ENCODE peak calls at places on chromosomes 1 and 21, in ten cellular contexts. P is mammary epithelial cell; W is body of pancreas; M is tibial artery; B is ascending aorta; G is CD8-positive, alpha-beta memory T cell; V is mucosa of descending colon; K is left ventricle myocardium inferior; U is A549; A is heart left ventricle. F is an unnamed sample. For H3K9me3, the result is how much of the 10 kb centered on the place peaks cover.

GRCh38 chr1:75208862-75209261 is 74.7 kb downstream of the LHX8 start:
- DNase-seq in B (no peak), K (no peak), V (no peak), U (no peak), M (no peak), P (no peak), A (no peak), G (no peak), W (no peak), F (no peak)

GRCh38 chr1:176601358-176601757 is 138.4 kb downstream of the PAPPA2 start:
- DNase-seq in P (no peak), A (no peak), K (no peak), M (no peak), V (no peak), W (no peak), U (no peak), B (no peak), G (no peak), F (no peak)

GRCh38 chr1:100455478-100456072 is 82.4 kb upstream of the GPR88 start:
- DNase-seq in G (no peak), M (no peak), A (no peak), P (no peak), U (no peak), V (no peak), K (no peak), W (no peak), B (no peak), F (no peak)

GRCh38 chr1:27563407-27564263 is 40.3 kb downstream of the AHDC1 start:
- DNase-seq in M (peak), B (peak), U (peak), V (peak), W (peak), G (no peak), K (peak), A (peak), P (no peak), F (no peak)

GRCh38 chr21:33383056-33383888 is 19.9 kb upstream of the IFNGR2 start:
- DNase-seq in A (peak), M (peak), G (peak), U (peak), K (peak), P (peak), V (peak), B (peak), W (peak), F (peak)

GRCh38 chr1:155977607-155978324 is 581 bp downstream of the ARHGEF2 start:
- DNase-seq in U (peak), A (peak), M (peak), G (peak), K (peak), B (peak), V (peak), P (peak), W (peak), F (no peak)

GRCh38 chr1:220076861-220077762 is 12.5 kb downstream of the BPNT1 start:
- DNase-seq in U (no peak), B (no peak), P (no peak), K (no peak), V (no peak), A (no peak), M (no peak), W (no peak), G (no peak), F (no peak)

GRCh38 chr1:178488393-178488792 is 8.4 kb downstream of the CLEC20A start:
- DNase-seq in U (no peak), A (no peak), M (no peak), W (no peak), K (no peak), V (no peak), P (no peak), G (no peak), B (no peak), F (no peak)

GRCh38 chr1:204479387-204480136 is 15.0 kb downstream of the PIK3C2B start:
- DNase-seq in P (peak), A (no peak), G (no peak), K (no peak), B (no peak), V (peak), U (no peak), M (no peak), W (peak), F (no peak)

GRCh38 chr1:41889506-41890414 is 29.0 kb downstream of the HIVEP3 start:
- DNase-seq in P (no peak), U (no peak), G (no peak), B (no peak), A (no peak), W (no peak), K (no peak), M (no peak), V (no peak), F (no peak)

GRCh38 chr1:87331319-87332269 is 2.9 kb downstream of the LMO4 start:
- DNase-seq in M (peak), V (peak), U (peak), A (peak), G (peak), W (peak), B (peak), P (peak), K (peak), F (peak)

GRCh38 chr1:221839794-221840395 is 98.0 kb upstream of the DUSP10 start:
- DNase-seq in K (peak), A (peak), G (peak), P (peak), V (peak), B (peak), W (peak), M (peak), U (peak), F (no peak)

GRCh38 chr1:50977575-50978143 is 7.6 kb downstream of the CDKN2C start:
- DNase-seq in P (peak), K (peak), B (peak), A (peak), V (peak), M (peak), W (peak), G (peak), U (peak), F (no peak)

GRCh38 chr1:178052650-178053461 is 41.0 kb upstream of the RASAL2 start:
- DNase-seq in G (no peak), U (peak), M (no peak), P (no peak), W (no peak), K (no peak), A (no peak), V (peak), B (no peak), F (no peak)

GRCh38 chr1:70945266-70945665 is 102.3 kb downstream of the PTGER3 start:
- DNase-seq in M (no peak), V (no peak), G (no peak), B (no peak), P (no peak), U (no peak), A (no peak), K (no peak), W (no peak), F (no peak)

GRCh38 chr1:11731719-11732283 is 4.1 kb upstream of the AGTRAP start:
- DNase-seq in V (peak), M (peak), A (peak), P (peak), B (peak), W (peak), G (no peak), U (no peak), K (peak), F (no peak)

GRCh38 chr1:205066221-205066818 is 17.9 kb downstream of the TMEM81 start:
- DNase-seq in V (peak), W (no peak), A (no peak), G (no peak), M (peak), U (no peak), P (no peak), K (no peak), B (no peak), F (no peak)

GRCh38 chr21:38322551-38322950 is 65.8 kb downstream of the KCNJ15 start:
- DNase-seq in U (no peak), B (no peak), V (no peak), P (peak), W (no peak), M (no peak), G (no peak), K (no peak), A (no peak), F (no peak)

GRCh38 chr1:222979561-222979960 is 163.5 kb downstream of the TLR5 start:
- DNase-seq in K (no peak), W (no peak), P (no peak), V (no peak), U (no peak), G (no peak), B (no peak), A (no peak), M (no peak), F (no peak)

GRCh38 chr1:67570473-67571143 is 114.4 kb upstream of the GADD45A start:
- DNase-seq in M (no peak), W (peak), B (no peak), K (no peak), P (peak), V (no peak), A (no peak), U (peak), G (no peak), F (no peak)

GRCh38 chr1:2494323-2494693 is 18.2 kb downstream of the PLCH2 start:
- DNase-seq in M (no peak), A (no peak), U (peak), G (no peak), B (no peak), W (no peak), V (peak), P (peak), K (no peak), F (no peak)

GRCh38 chr21:39451332-39452206 is at the start of gene SH3BGR:
- DNase-seq in W (peak), B (peak), P (peak), A (peak), K (peak), V (no peak), G (no peak), M (peak), U (no peak), F (no peak)

GRCh38 chr1:239930646-239931262 is 160.9 kb upstream of the FMN2 start:
- DNase-seq in V (no peak), U (no peak), G (no peak), K (no peak), A (no peak), P (no peak), W (no peak), B (no peak), M (no peak), F (no peak)

GRCh38 chr1:41560496-41560895 is 76.0 kb upstream of the EDN2 start:
- DNase-seq in U (no peak), K (no peak), A (peak), P (no peak), M (peak), G (no peak), V (no peak), B (peak), W (no peak), F (no peak)

GRCh38 chr1:110554871-110555801 is 36.2 kb upstream of the KCNA10 start:
- DNase-seq in A (peak), K (peak), W (peak), U (peak), M (peak), V (peak), B (peak), G (peak), P (no peak), F (peak)

GRCh38 chr1:240245629-240246020 is 153.9 kb downstream of the FMN2 start:
- DNase-seq in G (no peak), W (no peak), U (no peak), B (no peak), A (no peak), P (no peak), M (no peak), K (no peak), V (no peak), F (no peak)

GRCh38 chr1:1143636-1144035 is 27.7 kb upstream of the C1orf159 start:
- DNase-seq in W (no peak), G (no peak), A (no peak), U (no peak), K (no peak), M (no peak), P (no peak), V (peak), B (no peak), F (no peak)

DNA sequence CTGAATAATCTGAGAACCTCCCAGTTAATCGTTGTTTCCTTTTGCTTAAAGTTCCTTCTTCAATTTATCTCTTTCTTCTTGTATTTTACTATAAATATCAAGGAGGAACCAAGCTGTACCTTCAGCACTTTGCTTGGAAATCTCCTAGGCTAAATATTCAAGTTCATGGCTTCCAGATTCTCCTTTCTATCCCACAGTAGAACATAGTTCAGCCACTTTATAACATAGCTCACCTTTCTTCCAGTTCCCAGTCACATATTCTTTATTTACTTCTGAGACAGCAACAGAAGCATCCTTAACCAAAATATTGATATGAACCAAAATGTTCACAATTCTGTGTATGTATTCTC is 11.0 kb downstream of the ZMYM4 start:
- DNase-seq in M (no peak), B (no peak), A (no peak), G (no peak), U (no peak), W (no peak), K (no peak), V (no peak), P (no peak), F (no peak)
- H3K9me3 ChIP-seq in M (under half), B (under half), A (under half), G (under half), U (under half), W (under half), K (under half), V (under half), P (under half), F (under half)

GRCh38 chr1:4786061-4786460 is 131.7 kb downstream of the AJAP1 start:
- DNase-seq in G (no peak), U (no peak), A (no peak), P (no peak), M (peak), K (no peak), B (no peak), W (no peak), V (no peak), F (no peak)
- H3K9me3 ChIP-seq in G (under half), U (under half), A (under half), P (under half), M (under half), K (under half), B (under half), W (under half), V (under half), F (under half)

GRCh38 chr1:35519432-35519831 is 37.8 kb downstream of the KIAA0319L start:
- DNase-seq in A (no peak), P (no peak), M (no peak), G (no peak), K (no peak), V (no peak), B (no peak), W (no peak), U (no peak), F (no peak)
- H3K9me3 ChIP-seq in A (under half), P (under half), M (under half), G (under half), K (under half), V (under half), B (under half), W (under half), U (under half), F (under half)

DNA sequence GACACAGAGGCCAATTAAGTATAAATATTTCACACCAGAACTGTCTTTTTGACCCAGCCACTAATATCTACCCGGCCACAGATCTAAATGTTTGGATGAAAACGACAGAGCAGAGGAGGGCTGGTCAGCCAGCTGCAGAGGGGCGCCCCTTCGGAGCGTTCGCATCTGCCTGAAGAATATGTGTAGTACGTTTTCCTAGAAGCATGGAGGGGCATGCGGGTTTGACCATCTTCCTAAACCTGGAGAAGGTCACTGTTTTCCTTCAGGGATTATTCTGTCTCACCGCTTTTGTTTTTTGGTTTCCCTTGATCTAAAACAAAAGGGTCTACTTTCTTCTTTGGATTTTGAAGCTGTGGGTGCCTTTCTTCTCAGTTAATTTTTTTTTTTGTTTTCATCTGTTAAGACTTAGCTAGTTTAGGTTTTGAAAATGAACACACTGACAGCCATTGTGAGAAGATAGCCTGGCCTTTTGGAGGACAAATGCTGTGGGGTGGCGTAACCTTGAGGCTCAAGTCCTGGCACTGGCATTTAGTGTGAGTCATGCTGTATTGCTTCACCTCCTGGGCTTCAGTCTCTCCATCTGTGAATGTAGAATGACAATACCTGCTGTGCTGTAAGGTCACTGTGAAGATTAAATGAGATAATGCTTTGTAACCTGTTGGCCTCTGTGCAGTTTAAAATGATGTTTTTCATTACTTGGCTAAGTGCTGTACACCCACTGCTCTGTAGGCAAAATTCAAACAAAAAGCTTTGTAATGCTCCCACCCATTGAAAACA is 74.1 kb upstream of the IRF2BP2 start:
- DNase-seq in V (no peak), P (peak), G (no peak), K (peak), A (peak), U (peak), B (peak), M (peak), W (peak), F (no peak)
- H3K9me3 ChIP-seq in V (under half), P (under half), G (under half), K (under half), A (under half), U (under half), B (under half), M (under half), W (under half), F (under half)

DNA sequence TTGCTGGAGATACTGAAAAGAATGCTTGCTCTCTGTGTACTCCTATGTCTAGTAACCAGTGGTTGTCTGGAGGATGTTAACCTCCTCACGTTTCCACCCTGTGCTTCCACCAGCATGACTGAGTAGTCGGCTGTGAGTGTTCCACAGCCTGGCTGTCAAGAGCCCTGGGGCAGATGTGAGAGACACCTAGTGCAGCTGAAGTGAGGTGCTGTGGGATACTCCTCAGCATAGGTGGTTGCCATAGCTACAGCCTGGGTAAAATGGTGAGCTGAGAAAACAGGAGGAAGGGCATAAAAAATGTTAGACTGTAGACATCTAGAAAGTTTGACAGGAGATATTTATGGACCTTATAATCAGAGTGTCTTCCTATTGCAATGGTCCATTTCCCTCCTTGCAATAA is 15.8 kb downstream of the IVL start:
- DNase-seq in G (no peak), V (no peak), M (no peak), B (no peak), P (peak), U (no peak), A (no peak), K (no peak), W (no peak), F (no peak)
- H3K9me3 ChIP-seq in G (under half), V (under half), M (under half), B (under half), P (under half), U (under half), A (under half), K (under half), W (under half), F (under half)

DNA sequence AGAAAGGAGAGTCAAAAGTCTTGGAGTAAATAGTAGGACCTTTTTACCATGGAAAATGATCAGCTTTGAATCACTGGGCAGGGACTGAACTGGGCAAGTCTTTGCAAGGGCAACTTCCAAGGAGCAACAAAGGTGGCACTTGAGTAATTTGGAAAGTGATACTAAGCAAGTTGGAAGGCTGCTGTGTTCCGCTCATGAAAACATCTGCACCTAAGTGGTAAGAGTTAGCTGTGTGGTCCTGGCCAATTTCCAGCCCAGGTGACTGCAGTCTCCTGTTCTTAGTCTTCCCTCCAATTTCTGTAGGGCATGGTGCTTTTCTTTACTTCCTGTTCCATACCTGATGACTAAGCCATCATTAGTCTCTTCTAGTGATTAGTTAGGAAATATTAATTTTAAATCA is 35.5 kb upstream of the PRDM2 start:
- DNase-seq in K (no peak), V (no peak), W (no peak), U (no peak), P (peak), G (no peak), B (no peak), M (no peak), A (no peak), F (no peak)
- H3K9me3 ChIP-seq in K (under half), V (under half), W (under half), U (under half), P (under half), G (under half), B (under half), M (under half), A (under half), F (under half)

GRCh38 chr1:248710305-248710900 is 7.8 kb upstream of the OR14I1 start:
- DNase-seq in V (no peak), G (no peak), K (no peak), M (no peak), W (no peak), B (no peak), U (no peak), A (no peak), P (no peak), F (no peak)

DNA sequence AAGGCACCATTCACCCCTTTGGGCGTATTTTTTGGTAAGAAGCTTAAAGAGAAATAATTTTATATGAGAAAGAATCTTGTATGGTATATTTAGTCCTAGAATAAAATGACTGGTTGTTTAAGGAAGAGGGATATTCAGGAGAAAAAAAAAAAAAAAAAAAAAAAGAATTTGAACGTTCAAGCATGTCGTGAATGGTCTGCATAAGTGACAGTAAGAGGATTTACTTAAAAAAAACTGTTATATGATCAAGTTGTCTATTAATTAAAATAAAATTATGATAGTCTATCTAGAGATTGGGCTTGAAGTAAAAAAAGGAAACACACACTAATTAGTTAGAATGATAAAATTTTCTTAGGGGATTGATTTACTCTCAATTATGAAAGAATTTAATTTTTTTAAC is 11.7 kb upstream of the OR14I1 start:
- DNase-seq in U (peak), M (no peak), K (no peak), W (no peak), P (no peak), G (no peak), A (no peak), B (no peak), V (no peak), F (no peak)
- H3K9me3 ChIP-seq in U (under half), M (under half), K (under half), W (under half), P (under half), G (under half), A (under half), B (under half), V (under half), F (under half)

GRCh38 chr21:42611852-42612251 is 41.6 kb upstream of the PDE9A start:
- DNase-seq in U (no peak), K (no peak), W (no peak), P (no peak), B (no peak), A (no peak), V (no peak), G (no peak), M (no peak), F (no peak)
- H3K9me3 ChIP-seq in U (under half), K (under half), W (under half), P (under half), B (under half), A (under half), V (under half), G (under half), M (under half), F (under half)

GRCh38 chr1:165875604-165876003 is 48.2 kb downstream of the UCK2 start:
- DNase-seq in B (no peak), P (no peak), U (no peak), M (no peak), G (no peak), V (no peak), K (no peak), W (no peak), A (no peak), F (no peak)
- H3K9me3 ChIP-seq in B (under half), P (under half), U (under half), M (under half), G (under half), V (under half), K (under half), W (under half), A (under half), F (under half)